ENCODE peak calls at places on chromosomes 12 and 14, in six cellular contexts. Q, Y, W, G, B and N are unnamed samples.

GRCh38 chr12:49882248-49882850 is 21.4 kb downstream of the FAIM2 start:
- DNase-seq in Q (no peak), Y (no peak), W (no peak), G (no peak), B (no peak), N (no peak)

GRCh38 chr12:3076730-3077571 is at the start of gene TSPAN9:
- DNase-seq in Q (peak; percentile 76), Y (peak; percentile 82), W (peak; percentile 51), G (peak; percentile 62), B (peak; percentile 83), N (peak; percentile 72)

GRCh38 chr12:108722992-108723766 is 8.1 kb downstream of the CORO1C start:
- DNase-seq in Q (peak; percentile 98), Y (no peak), W (peak; percentile 38), G (no peak), B (no peak), N (no peak)

GRCh38 chr12:3371018-3371417 is 120.0 kb upstream of the PRMT8 start:
- DNase-seq in Q (no peak), Y (no peak), W (no peak), G (no peak), B (no peak), N (no peak)

GRCh38 chr14:75147423-75148071 is 20.7 kb upstream of the NEK9 start:
- DNase-seq in Q (peak; percentile 88), Y (peak; percentile 67), W (no peak), G (no peak), B (peak; percentile 76), N (peak; percentile 40)

GRCh38 chr14:52936437-52936836 is 14.4 kb downstream of the FERMT2 start:
- DNase-seq in Q (no peak), Y (no peak), W (no peak), G (no peak), B (no peak), N (no peak)

GRCh38 chr12:66584673-66585072 is 94.2 kb downstream of the GRIP1 start:
- DNase-seq in Q (no peak), Y (no peak), W (no peak), G (no peak), B (no peak), N (no peak)

GRCh38 chr12:113149361-113150150 is at the start of gene CFAP73:
- DNase-seq in Q (peak; percentile 84), Y (no peak), W (no peak), G (no peak), B (no peak), N (peak; percentile 70)

GRCh38 chr12:26119391-26119981 is 5.4 kb downstream of the BHLHE41 start:
- DNase-seq in Q (peak; percentile 74), Y (no peak), W (peak; percentile 61), G (no peak), B (no peak), N (no peak)

GRCh38 chr12:19084547-19084946 is 45.0 kb upstream of the PLEKHA5 start:
- DNase-seq in Q (no peak), Y (no peak), W (no peak), G (no peak), B (no peak), N (no peak)

GRCh38 chr14:32426596-32427408 is 97.7 kb downstream of the AKAP6 start:
- DNase-seq in Q (no peak), Y (no peak), W (no peak), G (no peak), B (no peak), N (no peak)

GRCh38 chr12:8948711-8949524 is 527 bp downstream of the M6PR start:
- DNase-seq in Q (peak; percentile 31), Y (no peak), W (peak; percentile 36), G (peak; percentile 38), B (no peak), N (no peak)

GRCh38 chr14:54197369-54197768 is 199.4 kb upstream of the CDKN3 start:
- DNase-seq in Q (no peak), Y (no peak), W (no peak), G (no peak), B (no peak), N (no peak)

GRCh38 chr14:102775855-102776760 is 1.1 kb upstream of the TRAF3 start:
- DNase-seq in Q (peak; percentile 69), Y (no peak), W (peak; percentile 86), G (no peak), B (no peak), N (no peak)

GRCh38 chr14:102573591-102574046 is 18.8 kb upstream of the RCOR1 start:
- DNase-seq in Q (no peak), Y (no peak), W (peak; percentile 44), G (no peak), B (no peak), N (no peak)

GRCh38 chr12:69435644-69436043 is 34.5 kb upstream of the FRS2 start:
- DNase-seq in Q (peak; percentile 36), Y (no peak), W (no peak), G (no peak), B (no peak), N (no peak)

GRCh38 chr12:80622271-80622670 is 85.2 kb upstream of the MYF6 start:
- DNase-seq in Q (peak; percentile 2), Y (no peak), W (peak; percentile 12), G (no peak), B (no peak), N (no peak)

GRCh38 chr12:116455540-116456306 is 103.5 kb upstream of the MAP1LC3B2 start:
- DNase-seq in Q (peak; percentile 96), Y (peak; percentile 71), W (no peak), G (no peak), B (peak; percentile 82), N (peak; percentile 19)

GRCh38 chr14:103353391-103353790 is 19.4 kb downstream of the EIF5 start:
- DNase-seq in Q (no peak), Y (no peak), W (no peak), G (no peak), B (no peak), N (no peak)

GRCh38 chr12:116125981-116126566 is 151.4 kb downstream of the MED13L start:
- DNase-seq in Q (peak; percentile 39), Y (no peak), W (no peak), G (no peak), B (no peak), N (no peak)

GRCh38 chr14:64753374-64753773 is 49.1 kb downstream of the PLEKHG3 start:
- DNase-seq in Q (no peak), Y (no peak), W (no peak), G (no peak), B (no peak), N (no peak)

GRCh38 chr12:91414147-91414546 is 231.5 kb upstream of the DCN start:
- DNase-seq in Q (no peak), Y (no peak), W (no peak), G (no peak), B (no peak), N (no peak)

DNA sequence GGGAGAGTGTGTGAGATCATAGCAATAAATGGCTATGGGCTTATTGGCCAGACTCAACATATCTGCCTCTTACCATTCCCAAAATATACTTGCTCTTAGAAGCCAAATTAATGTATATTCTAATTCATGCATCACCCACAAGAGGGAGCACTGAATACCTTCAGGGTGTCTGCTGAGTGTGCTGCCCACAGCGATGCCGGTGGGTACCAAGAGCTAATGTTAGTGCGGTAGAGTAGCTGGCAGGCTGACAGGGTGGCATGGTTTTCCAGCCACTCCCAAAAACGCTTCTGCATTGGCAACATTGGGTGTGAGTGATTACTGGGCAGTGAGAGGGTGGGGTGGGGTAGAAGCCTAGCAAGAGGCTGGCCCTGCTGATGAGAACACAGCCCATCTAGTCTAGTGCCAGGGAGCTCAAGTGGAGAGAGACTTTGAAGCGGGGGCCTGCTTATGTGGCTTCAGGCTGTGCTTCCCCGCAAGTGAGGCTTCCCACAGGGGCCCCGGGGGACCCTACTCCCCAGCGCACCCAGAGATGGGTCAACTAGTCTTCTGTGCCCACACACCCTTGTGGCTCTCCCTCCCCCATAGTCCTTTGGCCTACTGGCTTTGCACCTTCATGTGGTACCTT is 9.2 kb upstream of the PLEKHD1 start:
- DNase-seq in Q (no peak), Y (no peak), W (peak; percentile 57), G (no peak), B (no peak), N (no peak)
- TF ChIP-seq CTCF in Q (peak; percentile 40), Y (peak; percentile 28), W (peak; percentile 43), G (no peak), B (peak; percentile 32), N (peak; percentile 52)

DNA sequence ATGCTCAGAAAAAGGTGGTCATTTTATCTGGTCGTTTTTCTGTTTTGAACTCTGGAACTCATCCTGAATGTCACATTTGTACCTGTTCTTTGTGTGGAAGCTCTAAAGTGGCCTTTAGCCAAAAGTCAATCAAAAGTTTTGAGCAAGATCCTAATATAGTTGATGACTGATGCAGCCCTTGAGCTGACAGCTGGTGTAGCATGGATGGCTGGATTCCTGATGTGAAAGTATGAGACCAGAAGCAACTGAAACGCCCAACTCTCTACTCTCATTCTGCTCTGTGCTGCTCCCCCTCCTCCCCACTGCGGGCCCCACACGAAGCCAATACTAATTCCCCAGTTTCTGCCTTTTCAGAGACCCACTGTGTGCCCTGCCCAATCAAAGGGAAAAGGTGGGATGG is 10.3 kb upstream of the MYH7 start:
- DNase-seq in Q (no peak), Y (no peak), W (peak; percentile 44), G (no peak), B (no peak), N (no peak)
- TF ChIP-seq CTCF in Q (no peak), Y (no peak), W (no peak), G (no peak), B (no peak), N (no peak)

GRCh38 chr14:30373053-30373849 is 185.7 kb upstream of the G2E3 start:
- DNase-seq in Q (no peak), Y (no peak), W (no peak), G (no peak), B (no peak), N (no peak)

GRCh38 chr14:30369531-30370180 is 189.3 kb upstream of the G2E3 start:
- DNase-seq in Q (no peak), Y (no peak), W (no peak), G (no peak), B (no peak), N (no peak)

GRCh38 chr14:30375280-30375892 is 183.6 kb upstream of the G2E3 start:
- DNase-seq in Q (peak; percentile 42), Y (peak; percentile 29), W (peak; percentile 76), G (peak; percentile 20), B (peak; percentile 74), N (peak; percentile 57)
- TF ChIP-seq CTCF in Q (peak; percentile 89), Y (peak; percentile 63), W (peak; percentile 84), G (peak; percentile 62), B (peak; percentile 79), N (peak; percentile 80)

GRCh38 chr14:93947282-93947681 is 20.1 kb downstream of the FAM181A start:
- DNase-seq in Q (no peak), Y (no peak), W (no peak), G (no peak), B (peak; percentile 55), N (no peak)

GRCh38 chr14:93945070-93945399 is 17.9 kb downstream of the FAM181A start:
- DNase-seq in Q (no peak), Y (no peak), W (no peak), G (no peak), B (peak; percentile 82), N (no peak)

GRCh38 chr14:93944348-93945069 is 17.4 kb downstream of the FAM181A start:
- DNase-seq in Q (no peak), Y (no peak), W (no peak), G (no peak), B (peak; percentile 81), N (no peak)

GRCh38 chr14:93946506-93947170 is 19.5 kb downstream of the FAM181A start:
- DNase-seq in Q (no peak), Y (no peak), W (no peak), G (no peak), B (no peak), N (no peak)

DNA sequence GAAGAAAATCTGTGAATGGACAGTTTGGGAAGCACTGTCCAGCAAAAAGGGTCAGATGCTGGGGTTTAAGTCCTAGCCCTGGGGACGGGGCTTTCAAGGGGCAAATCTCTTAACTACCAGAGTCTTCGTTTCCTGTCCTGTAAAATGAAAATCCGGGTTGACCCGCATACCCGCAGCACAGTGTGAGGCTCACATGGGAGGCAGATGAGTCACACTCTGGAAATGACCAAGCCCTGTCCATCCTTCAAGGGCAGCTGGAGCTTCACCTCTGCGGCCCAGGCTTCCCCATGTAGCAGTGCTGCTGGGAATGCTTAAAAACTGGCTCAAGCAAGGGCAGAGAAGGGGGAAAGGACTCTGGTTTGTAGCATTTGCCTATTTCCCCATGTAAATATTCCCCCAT is 19.0 kb downstream of the FAM181A start:
- DNase-seq in Q (no peak), Y (no peak), W (peak; percentile 57), G (no peak), B (peak; percentile 75), N (no peak)
- TF ChIP-seq CTCF in Q (no peak), Y (no peak), W (no peak), G (no peak), B (no peak), N (no peak)